ENCODE peak calls at places on chromosomes 11 and 22, in nine cellular contexts. H is fibroblast of villous mesenchyme, B is suprapubic skin, X is esophagus muscularis mucosa, N is IMR-90, L is cardiac muscle cell, D is tibial artery, J is upper lobe of right lung, E is fibroblast of lung. G is an unnamed sample.

GRCh38 chr22:25627271-25627848 is 62.9 kb downstream of the GRK3 start:
- DNase-seq in H (no peak), B (no peak), X (peak), N (peak), L (peak), D (no peak), J (no peak), E (peak), G (no peak)

GRCh38 chr11:8354622-8355417 is 91.1 kb upstream of the LMO1 start:
- DNase-seq in H (no peak), B (no peak), X (no peak), N (no peak), L (peak), D (no peak), J (peak), E (peak), G (no peak)

GRCh38 chr11:36899796-36900195 is 301.8 kb upstream of the RAG2 start:
- DNase-seq in H (no peak), B (no peak), X (no peak), N (no peak), L (no peak), D (no peak), J (no peak), E (no peak), G (no peak)

GRCh38 chr11:1103401-1104360 is 29.0 kb downstream of the MUC2 start:
- DNase-seq in H (no peak), B (no peak), X (no peak), N (no peak), L (no peak), D (no peak), J (peak), E (no peak), G (no peak)

GRCh38 chr11:94649925-94650623 is 82.9 kb downstream of the PIWIL4 start:
- DNase-seq in H (no peak), B (no peak), X (peak), N (no peak), L (no peak), D (no peak), J (no peak), E (peak), G (no peak)

GRCh38 chr11:58739725-58740430 is 8.1 kb upstream of the GLYAT start:
- DNase-seq in H (no peak), B (no peak), X (no peak), N (peak), L (no peak), D (no peak), J (no peak), E (peak), G (no peak)

GRCh38 chr11:120115272-120116000 is 22.5 kb downstream of the TRIM29 start:
- DNase-seq in H (no peak), B (no peak), X (no peak), N (no peak), L (no peak), D (no peak), J (no peak), E (no peak), G (no peak)

GRCh38 chr11:94934362-94934761 is 39.0 kb downstream of the CWC15 start:
- DNase-seq in H (peak), B (peak), X (no peak), N (peak), L (peak), D (no peak), J (no peak), E (peak), G (no peak)

GRCh38 chr22:46049726-46050450 is 72.9 kb upstream of the WNT7B start:
- DNase-seq in H (no peak), B (peak), X (no peak), N (no peak), L (no peak), D (peak), J (peak), E (no peak), G (no peak)

GRCh38 chr11:17744151-17744940 is 9.8 kb downstream of the KCNC1 start:
- DNase-seq in H (no peak), B (no peak), X (no peak), N (peak), L (peak), D (peak), J (peak), E (peak), G (no peak)

GRCh38 chr11:78208257-78209165 is 19.8 kb downstream of the USP35 start:
- DNase-seq in H (peak), B (no peak), X (no peak), N (peak), L (peak), D (peak), J (peak), E (no peak), G (no peak)

GRCh38 chr11:35918716-35919115 is 25.1 kb upstream of the LDLRAD3 start:
- DNase-seq in H (no peak), B (no peak), X (no peak), N (no peak), L (no peak), D (no peak), J (no peak), E (no peak), G (no peak)

GRCh38 chr11:114524122-114524521 is 35.6 kb downstream of the NXPE1 start:
- DNase-seq in H (no peak), B (no peak), X (no peak), N (no peak), L (no peak), D (no peak), J (no peak), E (no peak), G (no peak)

GRCh38 chr22:26273011-26273675 is 103.9 kb downstream of the SEZ6L start:
- DNase-seq in H (no peak), B (no peak), X (no peak), N (no peak), L (no peak), D (no peak), J (no peak), E (no peak), G (no peak)

GRCh38 chr11:108565653-108566052 is 27.9 kb downstream of the EXPH5 start:
- DNase-seq in H (no peak), B (no peak), X (no peak), N (no peak), L (no peak), D (no peak), J (no peak), E (no peak), G (no peak)

GRCh38 chr11:1749787-1750351 is 526 bp downstream of the IFITM10 start:
- DNase-seq in H (peak), B (peak), X (no peak), N (peak), L (peak), D (peak), J (peak), E (peak), G (peak)

GRCh38 chr11:78796956-78797355 is 222.3 kb upstream of the NARS2 start:
- DNase-seq in H (peak), B (no peak), X (no peak), N (peak), L (peak), D (no peak), J (no peak), E (peak), G (no peak)

GRCh38 chr11:130561441-130561881 is 113.0 kb downstream of the ADAMTS15 start:
- DNase-seq in H (peak), B (no peak), X (no peak), N (peak), L (peak), D (no peak), J (no peak), E (peak), G (no peak)

GRCh38 chr11:78940500-78941225 is 366.0 kb upstream of the NARS2 start:
- DNase-seq in H (no peak), B (no peak), X (no peak), N (no peak), L (no peak), D (no peak), J (no peak), E (no peak), G (no peak)

GRCh38 chr11:120956710-120957500 is 67.0 kb upstream of the TBCEL start:
- DNase-seq in H (no peak), B (no peak), X (no peak), N (no peak), L (no peak), D (no peak), J (no peak), E (no peak), G (no peak)

GRCh38 chr11:65183201-65183891 is 1.6 kb downstream of the CAPN1 start:
- DNase-seq in H (no peak), B (no peak), X (no peak), N (no peak), L (no peak), D (no peak), J (peak), E (no peak), G (no peak)

GRCh38 chr22:31020334-31020733 is 51.3 kb downstream of the TUG1 start:
- DNase-seq in H (no peak), B (no peak), X (no peak), N (no peak), L (no peak), D (no peak), J (no peak), E (no peak), G (no peak)

GRCh38 chr11:74011360-74012071 is 2.6 kb upstream of the UCP3 start:
- DNase-seq in H (no peak), B (no peak), X (no peak), N (peak), L (peak), D (no peak), J (no peak), E (no peak), G (no peak)

GRCh38 chr22:30877662-30878515 is 90.7 kb downstream of the MORC2 start:
- DNase-seq in H (no peak), B (no peak), X (no peak), N (no peak), L (no peak), D (peak), J (peak), E (no peak), G (no peak)

GRCh38 chr11:37264783-37265182 is 666.7 kb upstream of the RAG2 start:
- DNase-seq in H (no peak), B (no peak), X (no peak), N (no peak), L (peak), D (no peak), J (no peak), E (peak), G (no peak)

GRCh38 chr11:76225122-76225584 is 18.9 kb upstream of the WNT11 start:
- DNase-seq in H (no peak), B (no peak), X (no peak), N (no peak), L (no peak), D (peak), J (no peak), E (no peak), G (no peak)

GRCh38 chr11:16873289-16873688 is 134.8 kb downstream of the C11orf58 start:
- DNase-seq in H (peak), B (no peak), X (no peak), N (no peak), L (peak), D (no peak), J (no peak), E (peak), G (no peak)

GRCh38 chr11:62953811-62954210 is 31.0 kb downstream of the SLC22A6 start:
- DNase-seq in H (no peak), B (no peak), X (no peak), N (peak), L (peak), D (no peak), J (no peak), E (peak), G (peak)

GRCh38 chr11:33339247-33339646 is 82.1 kb downstream of the HIPK3 start:
- DNase-seq in H (no peak), B (no peak), X (no peak), N (no peak), L (no peak), D (no peak), J (no peak), E (no peak), G (no peak)

GRCh38 chr22:46367707-46368191 is 32.2 kb downstream of the TRMU start:
- DNase-seq in H (peak), B (no peak), X (no peak), N (peak), L (peak), D (no peak), J (peak), E (peak), G (no peak)

GRCh38 chr11:46669606-46670243 is 30.7 kb downstream of the ARHGAP1 start:
- DNase-seq in H (peak), B (peak), X (no peak), N (no peak), L (no peak), D (peak), J (peak), E (no peak), G (no peak)

GRCh38 chr22:40031766-40032470 is 37.2 kb downstream of the FAM83F start:
- DNase-seq in H (no peak), B (no peak), X (no peak), N (no peak), L (no peak), D (no peak), J (no peak), E (no peak), G (no peak)

DNA sequence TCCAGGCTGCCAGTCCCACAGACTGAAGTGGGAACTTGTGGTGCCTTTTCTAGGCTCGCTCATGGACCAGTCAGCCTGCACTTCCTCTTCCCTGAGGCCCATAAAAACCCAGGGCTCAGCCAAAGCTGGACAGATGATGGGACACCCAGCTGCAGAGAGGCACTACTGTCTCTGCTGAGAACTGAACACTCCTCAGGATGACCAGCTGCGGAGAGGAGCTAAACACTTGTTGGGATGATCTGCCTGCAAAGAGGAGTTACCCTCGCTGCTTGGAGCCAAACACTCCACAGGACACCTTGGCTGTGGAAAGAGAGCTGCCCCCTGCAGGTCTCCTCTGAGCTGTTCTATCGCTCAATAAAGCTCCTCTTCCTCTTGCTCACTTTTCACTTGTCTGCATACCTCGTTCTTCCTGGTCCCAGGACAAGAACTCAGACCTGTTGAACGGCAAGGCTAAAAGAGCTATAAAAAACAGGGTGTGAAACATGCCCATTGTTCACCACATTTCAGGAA is 465.5 kb downstream of the GUCY1A2 start:
- DNase-seq in H (no peak), B (no peak), X (no peak), N (no peak), L (no peak), D (no peak), J (no peak), E (no peak), G (no peak)
- TF ChIP-seq CTCF in H (no peak), B (no peak), X (no peak), N (no peak), L (no peak), D (no peak), J (no peak), E (no peak), G (peak)

GRCh38 chr11:86418929-86419328 is 44.2 kb downstream of the CCDC81 start:
- DNase-seq in H (peak), B (no peak), X (no peak), N (peak), L (no peak), D (no peak), J (no peak), E (no peak), G (no peak)
- TF ChIP-seq CTCF in H (peak), B (no peak), X (no peak), N (peak), L (no peak), D (no peak), J (no peak), E (no peak), G (peak)

DNA sequence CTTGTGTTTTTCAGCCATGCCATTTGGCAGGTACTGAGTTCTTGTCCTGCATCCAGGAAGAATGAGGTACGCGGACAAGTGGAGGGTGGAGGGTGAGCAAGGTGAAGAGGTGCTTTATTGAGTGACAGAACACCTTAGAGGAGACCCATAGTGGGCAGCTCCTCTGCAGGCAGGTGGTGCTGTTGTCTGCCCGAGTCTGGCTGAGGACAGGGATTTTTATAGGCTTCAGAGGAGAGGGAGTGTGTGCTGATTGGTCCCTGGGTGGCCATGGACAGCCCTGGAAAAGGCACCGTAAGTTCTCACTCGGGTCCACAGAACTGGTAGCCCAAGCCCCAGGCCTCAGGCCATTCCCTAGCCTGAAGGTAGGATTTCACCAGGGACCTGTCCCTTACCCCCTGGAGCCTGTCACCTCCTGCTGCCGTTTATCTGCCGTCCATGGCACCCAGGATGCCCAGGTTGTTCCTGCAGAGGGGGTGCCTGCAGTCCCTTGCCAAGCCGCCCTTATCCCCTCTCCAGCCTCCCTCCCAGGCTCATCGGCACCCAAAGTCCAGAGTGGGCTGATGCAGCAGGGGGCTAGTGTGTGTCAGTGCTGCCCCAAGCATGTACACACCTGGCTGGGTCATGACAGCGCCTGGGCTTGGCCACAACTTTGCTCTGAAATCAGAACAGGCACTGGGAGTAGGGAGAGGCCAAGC is 213.6 kb downstream of the LRRC4C start:
- DNase-seq in H (no peak), B (no peak), X (no peak), N (no peak), L (no peak), D (no peak), J (peak), E (no peak), G (no peak)
- TF ChIP-seq CTCF in H (no peak), B (no peak), X (no peak), N (no peak), L (no peak), D (no peak), J (no peak), E (no peak), G (no peak)

GRCh38 chr11:12981879-12982531 is 27.1 kb upstream of the RASSF10 start:
- DNase-seq in H (peak), B (no peak), X (no peak), N (peak), L (peak), D (no peak), J (no peak), E (peak), G (no peak)
- TF ChIP-seq CTCF in H (no peak), B (no peak), X (no peak), N (no peak), L (peak), D (no peak), J (no peak), E (no peak), G (no peak)

GRCh38 chr22:38705235-38706100 is at the start of gene GTPBP1:
- DNase-seq in H (peak), B (peak), X (peak), N (peak), L (peak), D (peak), J (peak), E (peak), G (peak)
- TF ChIP-seq CTCF in H (no peak), B (peak), X (peak), N (peak), L (no peak), D (no peak), J (peak), E (no peak), G (peak)

GRCh38 chr11:44389963-44390605 is 80.1 kb upstream of the ALX4 start:
- DNase-seq in H (no peak), B (no peak), X (no peak), N (no peak), L (no peak), D (no peak), J (peak), E (no peak), G (no peak)
- TF ChIP-seq CTCF in H (no peak), B (no peak), X (no peak), N (no peak), L (no peak), D (no peak), J (no peak), E (no peak), G (no peak)

DNA sequence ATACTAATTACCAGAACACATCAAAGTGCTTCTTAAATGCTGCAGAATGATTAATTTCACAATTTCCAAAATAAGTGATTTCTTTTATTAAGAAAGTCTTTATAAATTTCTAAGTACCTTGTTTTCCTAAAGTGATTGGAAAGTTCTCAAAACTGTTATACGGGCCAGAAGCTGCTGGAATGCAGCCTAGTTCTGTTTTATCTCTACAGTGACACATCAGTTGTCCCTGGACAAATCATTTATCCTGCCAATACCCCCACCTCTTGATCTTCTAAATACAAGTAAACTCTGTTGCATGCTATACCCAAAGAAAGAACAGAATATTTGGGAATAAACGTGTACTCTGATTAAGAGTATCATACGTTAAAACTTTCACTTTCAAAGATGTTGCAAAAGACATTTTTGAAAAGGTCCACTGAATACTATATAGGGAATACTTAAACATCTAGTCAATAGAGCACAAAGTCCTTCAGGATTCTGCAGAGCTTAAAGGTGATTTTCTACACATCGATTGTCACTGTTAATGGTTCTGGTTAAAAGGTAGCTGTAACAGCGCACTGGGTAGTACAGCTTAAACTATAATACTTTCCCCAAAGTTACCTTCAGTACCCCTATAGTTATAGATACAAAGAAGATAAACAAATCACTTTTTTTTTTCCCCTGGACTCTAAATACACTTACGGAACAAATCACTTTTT is 92.1 kb upstream of the APOA1 start:
- DNase-seq in H (peak), B (no peak), X (no peak), N (peak), L (peak), D (no peak), J (no peak), E (peak), G (no peak)
- TF ChIP-seq CTCF in H (no peak), B (no peak), X (no peak), N (no peak), L (no peak), D (no peak), J (no peak), E (no peak), G (no peak)

DNA sequence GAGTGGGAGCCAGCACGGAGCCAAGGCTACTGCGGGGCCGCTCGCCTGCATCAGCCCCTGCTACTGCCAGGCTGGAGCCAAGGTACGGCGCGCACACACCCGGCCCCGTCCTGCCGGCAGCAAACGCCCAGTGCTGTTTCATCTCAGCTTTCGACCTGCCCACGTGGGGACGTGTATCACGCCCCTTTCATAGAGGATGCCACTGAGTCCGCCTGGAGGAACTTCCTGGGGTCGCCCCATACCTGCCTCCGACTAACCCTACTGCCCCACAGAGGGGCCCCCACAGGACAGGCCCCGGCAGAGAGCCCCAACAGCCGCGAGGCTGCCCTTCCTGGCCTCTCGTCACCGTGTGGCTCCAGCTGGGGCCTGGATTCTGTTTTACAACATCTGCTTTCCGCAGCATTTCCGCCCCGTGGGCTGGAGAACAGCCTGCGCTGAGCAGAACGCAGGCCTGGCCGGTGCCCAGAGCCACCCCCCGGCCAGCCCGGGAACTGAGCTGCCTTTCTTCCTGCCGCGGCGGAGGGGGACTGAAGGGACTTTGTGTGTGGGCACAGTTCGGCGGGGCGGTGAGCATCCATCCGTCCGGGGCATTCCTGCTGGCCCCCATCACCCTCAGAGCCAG is 22.9 kb upstream of the ARHGAP8 start:
- DNase-seq in H (peak), B (no peak), X (no peak), N (peak), L (peak), D (no peak), J (no peak), E (peak), G (no peak)
- TF ChIP-seq CTCF in H (peak), B (peak), X (no peak), N (peak), L (peak), D (no peak), J (peak), E (peak), G (no peak)

GRCh38 chr11:134223836-134224709 is at the start of the genes NCAPD3 and VPS26B:
- DNase-seq in H (peak), B (peak), X (peak), N (peak), L (peak), D (peak), J (peak), E (peak), G (peak)
- TF ChIP-seq CTCF in H (no peak), B (no peak), X (no peak), N (no peak), L (no peak), D (no peak), J (no peak), E (no peak), G (no peak)

G was measured in osteocyte.